ENCODE peak calls at places on chromosomes 7 and 10, in ten cellular contexts. W, H, E, Q, K, A, X, P, Z and B are unnamed samples. For H3K27me3, the result is how much of the 10 kb centered on the place peaks cover.

GRCh38 chr10:3091346-3091787 is 24.0 kb downstream of the PFKP start:
- DNase-seq in W (no peak), H (no peak), E (no peak), Q (peak), K (no peak), A (no peak), X (no peak), P (no peak), Z (peak), B (no peak)

GRCh38 chr7:123024989-123025758 is 29.7 kb upstream of the TAS2R16 start:
- DNase-seq in W (no peak), H (no peak), E (no peak), Q (no peak), K (no peak), A (no peak), X (no peak), P (no peak), Z (no peak), B (no peak)

GRCh38 chr7:151727579-151728285 is 149.2 kb downstream of the PRKAG2 start:
- DNase-seq in W (peak), H (no peak), E (no peak), Q (no peak), K (peak), A (no peak), X (peak), P (peak), Z (peak), B (no peak)

GRCh38 chr10:11685787-11686218 is 56.4 kb upstream of the ECHDC3 start:
- DNase-seq in W (no peak), H (no peak), E (peak), Q (peak), K (peak), A (peak), X (peak), P (no peak), Z (peak), B (no peak)

GRCh38 chr10:92662852-92663251 is 26.9 kb upstream of the HHEX start:
- DNase-seq in W (no peak), H (no peak), E (no peak), Q (no peak), K (no peak), A (no peak), X (no peak), P (no peak), Z (peak), B (no peak)

GRCh38 chr10:13346912-13347234 is 1.2 kb downstream of the SEPHS1 start:
- DNase-seq in W (no peak), H (no peak), E (no peak), Q (no peak), K (no peak), A (no peak), X (no peak), P (no peak), Z (no peak), B (no peak)

GRCh38 chr7:80453699-80454340 is 58.0 kb downstream of the GNAT3 start:
- DNase-seq in W (no peak), H (no peak), E (no peak), Q (peak), K (no peak), A (no peak), X (no peak), P (no peak), Z (peak), B (no peak)

GRCh38 chr7:78018541-78019456 is 220.2 kb downstream of the PHTF2 start:
- DNase-seq in W (no peak), H (no peak), E (no peak), Q (no peak), K (peak), A (peak), X (no peak), P (peak), Z (peak), B (no peak)

GRCh38 chr7:27901028-27901760 is 161.2 kb downstream of the TAX1BP1 start:
- DNase-seq in W (no peak), H (no peak), E (peak), Q (no peak), K (no peak), A (no peak), X (no peak), P (no peak), Z (peak), B (no peak)

GRCh38 chr7:92810242-92810611 is 26.1 kb downstream of the CDK6 start:
- DNase-seq in W (no peak), H (no peak), E (no peak), Q (no peak), K (no peak), A (no peak), X (no peak), P (no peak), Z (no peak), B (no peak)

GRCh38 chr10:113539789-113540188 is 13.1 kb upstream of the HABP2 start:
- DNase-seq in W (no peak), H (no peak), E (no peak), Q (no peak), K (peak), A (no peak), X (no peak), P (no peak), Z (peak), B (no peak)

GRCh38 chr10:17432738-17433137 is 21.7 kb downstream of the ST8SIA6 start:
- DNase-seq in W (no peak), H (no peak), E (no peak), Q (no peak), K (no peak), A (no peak), X (no peak), P (no peak), Z (peak), B (no peak)

GRCh38 chr7:48179631-48180030 is 8.4 kb downstream of the ABCA13 start:
- DNase-seq in W (no peak), H (no peak), E (no peak), Q (no peak), K (no peak), A (no peak), X (no peak), P (no peak), Z (no peak), B (no peak)

GRCh38 chr10:29321656-29322055 is 32.8 kb downstream of the LYZL1 start:
- DNase-seq in W (no peak), H (no peak), E (no peak), Q (no peak), K (no peak), A (no peak), X (no peak), P (no peak), Z (no peak), B (no peak)

GRCh38 chr10:29324220-29324831 is 35.5 kb downstream of the LYZL1 start:
- DNase-seq in W (no peak), H (no peak), E (no peak), Q (peak), K (no peak), A (no peak), X (no peak), P (no peak), Z (no peak), B (no peak)

GRCh38 chr10:29322918-29323317 is 34.0 kb downstream of the LYZL1 start:
- DNase-seq in W (no peak), H (no peak), E (no peak), Q (no peak), K (no peak), A (no peak), X (no peak), P (no peak), Z (no peak), B (no peak)

GRCh38 chr10:29326299-29326698 is 37.4 kb downstream of the LYZL1 start:
- DNase-seq in W (no peak), H (no peak), E (no peak), Q (no peak), K (no peak), A (no peak), X (no peak), P (no peak), Z (no peak), B (no peak)

GRCh38 chr10:29323387-29323786 is 34.5 kb downstream of the LYZL1 start:
- DNase-seq in W (no peak), H (no peak), E (no peak), Q (no peak), K (no peak), A (no peak), X (no peak), P (no peak), Z (no peak), B (no peak)
- H3K27me3 ChIP-seq in W (under half), H (under half), E (under half), Q (under half), K (under half), A (under half), X (under half), P (under half), Z (under half), B (under half)

GRCh38 chr7:55072251-55072650 is 53.4 kb downstream of the EGFR start:
- DNase-seq in W (no peak), H (peak), E (no peak), Q (no peak), K (no peak), A (no peak), X (no peak), P (no peak), Z (no peak), B (no peak)

GRCh38 chr7:55071411-55072188 is 52.8 kb downstream of the EGFR start:
- DNase-seq in W (no peak), H (peak), E (no peak), Q (no peak), K (no peak), A (no peak), X (no peak), P (no peak), Z (peak), B (no peak)

GRCh38 chr7:55073051-55073511 is 54.3 kb downstream of the EGFR start:
- DNase-seq in W (no peak), H (peak), E (peak), Q (no peak), K (no peak), A (no peak), X (no peak), P (no peak), Z (peak), B (no peak)

GRCh38 chr7:55075464-55075971 is 56.7 kb downstream of the EGFR start:
- DNase-seq in W (no peak), H (peak), E (no peak), Q (no peak), K (peak), A (no peak), X (no peak), P (no peak), Z (peak), B (no peak)

GRCh38 chr7:55074008-55074499 is 55.2 kb downstream of the EGFR start:
- DNase-seq in W (peak), H (peak), E (peak), Q (peak), K (no peak), A (no peak), X (peak), P (no peak), Z (peak), B (no peak)
- H3K4me3 ChIP-seq in W (peak), H (no peak), E (no peak), Q (no peak), K (peak), A (no peak), X (no peak), P (peak), Z (peak), B (no peak)

GRCh38 chr10:78738457-78738856 is 330.3 kb upstream of the ZMIZ1 start:
- DNase-seq in W (no peak), H (no peak), E (no peak), Q (no peak), K (no peak), A (no peak), X (no peak), P (no peak), Z (no peak), B (no peak)
- H3K27me3 ChIP-seq in W (under half), H (under half), E (under half), Q (under half), K (under half), A (under half), X (under half), P (under half), Z (under half), B (under half)

DNA sequence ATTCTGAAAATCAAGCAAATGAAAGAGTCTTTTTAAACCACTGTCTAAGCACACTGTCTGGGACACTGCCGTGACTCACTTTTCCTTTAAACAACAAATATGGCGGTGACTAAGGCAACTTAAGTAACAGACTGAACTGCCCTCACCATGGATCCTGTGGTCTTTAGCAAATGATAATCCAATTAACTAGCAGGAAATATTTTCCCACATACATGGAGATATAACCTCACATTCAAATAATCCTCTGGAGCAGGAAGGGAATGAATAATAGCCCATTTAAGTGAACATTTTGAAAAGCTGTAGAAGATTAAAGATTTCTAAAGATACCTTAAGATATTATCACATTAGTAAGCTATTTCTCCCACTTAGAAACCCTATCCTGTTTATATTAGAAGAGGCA is 40.3 kb upstream of the LRRC17 start:
- DNase-seq in W (no peak), H (no peak), E (no peak), Q (no peak), K (no peak), A (no peak), X (no peak), P (no peak), Z (peak), B (no peak)
- H3K4me3 ChIP-seq in W (no peak), H (no peak), E (no peak), Q (no peak), K (no peak), A (no peak), X (no peak), P (no peak), Z (peak), B (no peak)

GRCh38 chr7:128113839-128114238 is 82.6 kb upstream of the LRRC4 start:
- DNase-seq in W (no peak), H (no peak), E (no peak), Q (no peak), K (no peak), A (peak), X (no peak), P (no peak), Z (no peak), B (no peak)
- H3K27me3 ChIP-seq in W (under half), H (under half), E (under half), Q (under half), K (under half), A (under half), X (under half), P (under half), Z (under half), B (under half)

GRCh38 chr7:1055084-1055450 is 10.7 kb downstream of the GPR146 start:
- DNase-seq in W (no peak), H (no peak), E (no peak), Q (no peak), K (peak), A (peak), X (peak), P (no peak), Z (no peak), B (no peak)
- H3K4me3 ChIP-seq in W (no peak), H (peak), E (no peak), Q (no peak), K (peak), A (peak), X (peak), P (peak), Z (no peak), B (no peak)

DNA sequence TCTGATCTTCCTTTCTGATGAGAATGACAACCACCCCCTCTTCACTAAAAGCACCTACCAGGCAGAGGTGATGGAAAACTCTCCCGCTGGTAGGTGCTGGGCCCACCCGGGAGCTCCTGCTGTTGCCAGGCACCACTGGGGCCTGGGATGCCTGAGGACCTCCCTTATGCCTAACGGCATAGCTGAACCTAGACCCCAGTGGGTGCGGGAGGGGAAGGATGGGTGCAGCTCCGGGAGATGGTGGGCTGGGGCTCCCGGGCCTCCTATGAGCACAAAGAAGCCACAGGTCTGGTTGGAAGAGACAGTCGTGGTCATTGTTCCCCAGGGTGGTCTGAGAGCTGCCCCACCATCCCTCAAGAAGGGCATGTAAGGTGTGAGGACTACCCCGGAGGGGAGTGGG is 15.6 kb upstream of the VSIR start:
- DNase-seq in W (no peak), H (no peak), E (no peak), Q (no peak), K (no peak), A (peak), X (no peak), P (no peak), Z (no peak), B (no peak)
- H3K27me3 ChIP-seq in W (under half), H (under half), E (under half), Q (under half), K (under half), A (under half), X (under half), P (under half), Z (under half), B (under half)

DNA sequence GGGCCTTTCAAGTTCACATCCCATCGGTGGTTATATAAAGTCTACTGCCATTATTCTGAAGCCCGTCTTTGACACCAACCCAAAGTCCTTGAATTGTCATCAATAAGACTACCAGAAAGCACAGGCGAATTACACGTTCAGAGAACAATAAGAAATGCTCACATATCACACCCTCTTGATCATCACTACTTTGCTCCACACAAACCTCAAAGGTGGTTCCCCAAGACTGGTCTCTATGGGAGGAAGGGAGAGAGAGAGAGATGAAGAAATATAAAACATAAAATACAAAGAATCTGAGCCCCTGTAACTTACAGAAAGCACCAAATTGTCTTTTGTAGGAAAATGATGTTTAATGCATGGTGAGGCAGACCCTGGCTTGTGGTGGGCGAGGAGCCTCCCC is 4.4 kb downstream of the HIPK2 start:
- DNase-seq in W (no peak), H (no peak), E (no peak), Q (no peak), K (no peak), A (no peak), X (no peak), P (no peak), Z (no peak), B (no peak)
- H3K4me3 ChIP-seq in W (no peak), H (no peak), E (peak), Q (no peak), K (peak), A (no peak), X (no peak), P (no peak), Z (no peak), B (no peak)

GRCh38 chr10:50242777-50243176 is 8.5 kb downstream of the ASAH2 start:
- DNase-seq in W (no peak), H (no peak), E (no peak), Q (no peak), K (no peak), A (no peak), X (no peak), P (no peak), Z (peak), B (no peak)

GRCh38 chr10:50248598-50248997 is 2.7 kb downstream of the ASAH2 start:
- DNase-seq in W (no peak), H (no peak), E (no peak), Q (no peak), K (no peak), A (no peak), X (no peak), P (no peak), Z (no peak), B (no peak)

GRCh38 chr10:50248057-50248456 is 3.3 kb downstream of the ASAH2 start:
- DNase-seq in W (no peak), H (no peak), E (no peak), Q (no peak), K (no peak), A (no peak), X (no peak), P (no peak), Z (no peak), B (no peak)

GRCh38 chr10:50244201-50244600 is 7.1 kb downstream of the ASAH2 start:
- DNase-seq in W (no peak), H (no peak), E (no peak), Q (no peak), K (no peak), A (no peak), X (no peak), P (no peak), Z (no peak), B (no peak)
- H3K27me3 ChIP-seq in W (under half), H (under half), E (under half), Q (under half), K (under half), A (under half), X (under half), P (under half), Z (under half), B (under half)